ENCODE peak calls at places on chromosome 3, in eight cellular contexts. One of them, this sample, is unnamed.

GRCh38 chr3:197482001-197482400 is 73.8 kb downstream of the BDH1 start:
- DNase-seq in lower leg skin: no peak
- DNase-seq in neuronal stem cell: no peak
- DNase-seq in heart left ventricle: no peak
- DNase-seq in GM06990: no peak
- DNase-seq in adipocyte: peak
- DNase-seq in fibroblast of pulmonary artery: peak
- DNase-seq in skeletal muscle cell: no peak
- DNase-seq in this sample: no peak

GRCh38 chr3:69740103-69741021 is 1.1 kb downstream of the MITF start:
- DNase-seq in lower leg skin: peak
- DNase-seq in neuronal stem cell: no peak
- DNase-seq in heart left ventricle: peak
- DNase-seq in GM06990: peak
- DNase-seq in adipocyte: peak
- DNase-seq in fibroblast of pulmonary artery: no peak
- DNase-seq in skeletal muscle cell: no peak
- DNase-seq in this sample: peak

GRCh38 chr3:127714151-127714571 is 41.4 kb downstream of the ABTB1 start:
- DNase-seq in lower leg skin: no peak
- DNase-seq in neuronal stem cell: no peak
- DNase-seq in heart left ventricle: peak
- DNase-seq in GM06990: no peak
- DNase-seq in adipocyte: no peak
- DNase-seq in fibroblast of pulmonary artery: peak
- DNase-seq in skeletal muscle cell: no peak
- DNase-seq in this sample: no peak

GRCh38 chr3:30098206-30098605 is 508.2 kb upstream of the TGFBR2 start:
- DNase-seq in lower leg skin: no peak
- DNase-seq in neuronal stem cell: no peak
- DNase-seq in heart left ventricle: no peak
- DNase-seq in GM06990: no peak
- DNase-seq in adipocyte: no peak
- DNase-seq in fibroblast of pulmonary artery: no peak
- DNase-seq in skeletal muscle cell: no peak
- DNase-seq in this sample: no peak

GRCh38 chr3:157088506-157089454 is 71.2 kb downstream of the CCNL1 start:
- DNase-seq in lower leg skin: peak
- DNase-seq in neuronal stem cell: peak
- DNase-seq in heart left ventricle: peak
- DNase-seq in GM06990: peak
- DNase-seq in adipocyte: peak
- DNase-seq in fibroblast of pulmonary artery: peak
- DNase-seq in skeletal muscle cell: peak
- DNase-seq in this sample: peak

GRCh38 chr3:127256872-127257271 is 31.0 kb downstream of the PRR20G start:
- DNase-seq in lower leg skin: peak
- DNase-seq in neuronal stem cell: no peak
- DNase-seq in heart left ventricle: no peak
- DNase-seq in GM06990: no peak
- DNase-seq in adipocyte: no peak
- DNase-seq in fibroblast of pulmonary artery: no peak
- DNase-seq in skeletal muscle cell: no peak
- DNase-seq in this sample: no peak

GRCh38 chr3:118960876-118961275 is 73.8 kb downstream of the IGSF11 start:
- DNase-seq in lower leg skin: no peak
- DNase-seq in neuronal stem cell: no peak
- DNase-seq in heart left ventricle: no peak
- DNase-seq in GM06990: no peak
- DNase-seq in adipocyte: peak
- DNase-seq in fibroblast of pulmonary artery: no peak
- DNase-seq in skeletal muscle cell: no peak
- DNase-seq in this sample: no peak

GRCh38 chr3:134796313-134797079 is 1.4 kb downstream of the EPHB1 start:
- DNase-seq in lower leg skin: no peak
- DNase-seq in neuronal stem cell: peak
- DNase-seq in heart left ventricle: no peak
- DNase-seq in GM06990: peak
- DNase-seq in adipocyte: peak
- DNase-seq in fibroblast of pulmonary artery: no peak
- DNase-seq in skeletal muscle cell: no peak
- DNase-seq in this sample: no peak

GRCh38 chr3:47850803-47851417 is 48.0 kb downstream of the DHX30 start:
- DNase-seq in lower leg skin: no peak
- DNase-seq in neuronal stem cell: no peak
- DNase-seq in heart left ventricle: no peak
- DNase-seq in GM06990: no peak
- DNase-seq in adipocyte: no peak
- DNase-seq in fibroblast of pulmonary artery: no peak
- DNase-seq in skeletal muscle cell: no peak
- DNase-seq in this sample: no peak

GRCh38 chr3:131363275-131363674 is 18.3 kb upstream of the NUDT16 start:
- DNase-seq in lower leg skin: no peak
- DNase-seq in neuronal stem cell: no peak
- DNase-seq in heart left ventricle: no peak
- DNase-seq in GM06990: no peak
- DNase-seq in adipocyte: no peak
- DNase-seq in fibroblast of pulmonary artery: no peak
- DNase-seq in skeletal muscle cell: no peak
- DNase-seq in this sample: no peak

GRCh38 chr3:81936817-81937216 is 175.4 kb upstream of the GBE1 start:
- DNase-seq in lower leg skin: no peak
- DNase-seq in neuronal stem cell: no peak
- DNase-seq in heart left ventricle: no peak
- DNase-seq in GM06990: no peak
- DNase-seq in adipocyte: no peak
- DNase-seq in fibroblast of pulmonary artery: no peak
- DNase-seq in skeletal muscle cell: no peak
- DNase-seq in this sample: peak

GRCh38 chr3:25789209-25789595 is 688 bp upstream of the OXSM start:
- DNase-seq in lower leg skin: no peak
- DNase-seq in neuronal stem cell: no peak
- DNase-seq in heart left ventricle: no peak
- DNase-seq in GM06990: no peak
- DNase-seq in adipocyte: no peak
- DNase-seq in fibroblast of pulmonary artery: no peak
- DNase-seq in skeletal muscle cell: no peak
- DNase-seq in this sample: no peak

GRCh38 chr3:34011171-34012101 is 213.0 kb downstream of the PDCD6IP start:
- DNase-seq in lower leg skin: no peak
- DNase-seq in neuronal stem cell: no peak
- DNase-seq in heart left ventricle: no peak
- DNase-seq in GM06990: no peak
- DNase-seq in adipocyte: peak
- DNase-seq in fibroblast of pulmonary artery: peak
- DNase-seq in skeletal muscle cell: peak
- DNase-seq in this sample: no peak

GRCh38 chr3:194130807-194131589 is 5.0 kb upstream of the HES1 start:
- DNase-seq in lower leg skin: no peak
- DNase-seq in neuronal stem cell: peak
- DNase-seq in heart left ventricle: no peak
- DNase-seq in GM06990: peak
- DNase-seq in adipocyte: no peak
- DNase-seq in fibroblast of pulmonary artery: peak
- DNase-seq in skeletal muscle cell: no peak
- DNase-seq in this sample: no peak

GRCh38 chr3:193118907-193119306 is 122.1 kb upstream of the PLAAT1 start:
- DNase-seq in lower leg skin: no peak
- DNase-seq in neuronal stem cell: no peak
- DNase-seq in heart left ventricle: no peak
- DNase-seq in GM06990: no peak
- DNase-seq in adipocyte: no peak
- DNase-seq in fibroblast of pulmonary artery: no peak
- DNase-seq in skeletal muscle cell: no peak
- DNase-seq in this sample: no peak

GRCh38 chr3:159112724-159113123 is 310.9 kb downstream of the MFSD1 start:
- DNase-seq in lower leg skin: no peak
- DNase-seq in neuronal stem cell: no peak
- DNase-seq in heart left ventricle: no peak
- DNase-seq in GM06990: no peak
- DNase-seq in adipocyte: no peak
- DNase-seq in fibroblast of pulmonary artery: no peak
- DNase-seq in skeletal muscle cell: no peak
- DNase-seq in this sample: no peak

GRCh38 chr3:142976621-142977398 is 13.3 kb upstream of the PAQR9 start:
- DNase-seq in lower leg skin: no peak
- DNase-seq in neuronal stem cell: no peak
- DNase-seq in heart left ventricle: peak
- DNase-seq in GM06990: no peak
- DNase-seq in adipocyte: peak
- DNase-seq in fibroblast of pulmonary artery: peak
- DNase-seq in skeletal muscle cell: peak
- DNase-seq in this sample: peak

GRCh38 chr3:183555541-183556081 is at the start of gene KLHL6:
- DNase-seq in lower leg skin: no peak
- DNase-seq in neuronal stem cell: no peak
- DNase-seq in heart left ventricle: peak
- DNase-seq in GM06990: peak
- DNase-seq in adipocyte: no peak
- DNase-seq in fibroblast of pulmonary artery: peak
- DNase-seq in skeletal muscle cell: no peak
- DNase-seq in this sample: peak

GRCh38 chr3:171226794-171227193 is 200.3 kb upstream of the SLC2A2 start:
- DNase-seq in lower leg skin: no peak
- DNase-seq in neuronal stem cell: no peak
- DNase-seq in heart left ventricle: no peak
- DNase-seq in GM06990: no peak
- DNase-seq in adipocyte: no peak
- DNase-seq in fibroblast of pulmonary artery: no peak
- DNase-seq in skeletal muscle cell: no peak
- DNase-seq in this sample: no peak

GRCh38 chr3:41001556-41001955 is 197.7 kb upstream of the CTNNB1 start:
- DNase-seq in lower leg skin: no peak
- DNase-seq in neuronal stem cell: no peak
- DNase-seq in heart left ventricle: no peak
- DNase-seq in GM06990: no peak
- DNase-seq in adipocyte: no peak
- DNase-seq in fibroblast of pulmonary artery: no peak
- DNase-seq in skeletal muscle cell: no peak
- DNase-seq in this sample: no peak

GRCh38 chr3:86978111-86978528 is 12.8 kb downstream of the VGLL3 start:
- DNase-seq in lower leg skin: peak
- DNase-seq in neuronal stem cell: no peak
- DNase-seq in heart left ventricle: no peak
- DNase-seq in GM06990: no peak
- DNase-seq in adipocyte: peak
- DNase-seq in fibroblast of pulmonary artery: peak
- DNase-seq in skeletal muscle cell: no peak
- DNase-seq in this sample: peak

GRCh38 chr3:66639794-66640356 is 139.1 kb upstream of the LRIG1 start:
- DNase-seq in lower leg skin: no peak
- DNase-seq in neuronal stem cell: no peak
- DNase-seq in heart left ventricle: no peak
- DNase-seq in GM06990: no peak
- DNase-seq in adipocyte: no peak
- DNase-seq in fibroblast of pulmonary artery: no peak
- DNase-seq in skeletal muscle cell: no peak
- DNase-seq in this sample: no peak

GRCh38 chr3:23760325-23760724 is 45.4 kb upstream of the UBE2E1 start:
- DNase-seq in lower leg skin: no peak
- DNase-seq in neuronal stem cell: no peak
- DNase-seq in heart left ventricle: no peak
- DNase-seq in GM06990: no peak
- DNase-seq in adipocyte: no peak
- DNase-seq in fibroblast of pulmonary artery: no peak
- DNase-seq in skeletal muscle cell: no peak
- DNase-seq in this sample: no peak

GRCh38 chr3:16770792-16771191 is 114.0 kb upstream of the PLCL2 start:
- DNase-seq in lower leg skin: no peak
- DNase-seq in neuronal stem cell: no peak
- DNase-seq in heart left ventricle: no peak
- DNase-seq in GM06990: no peak
- DNase-seq in adipocyte: no peak
- DNase-seq in fibroblast of pulmonary artery: no peak
- DNase-seq in skeletal muscle cell: no peak
- DNase-seq in this sample: no peak

DNA sequence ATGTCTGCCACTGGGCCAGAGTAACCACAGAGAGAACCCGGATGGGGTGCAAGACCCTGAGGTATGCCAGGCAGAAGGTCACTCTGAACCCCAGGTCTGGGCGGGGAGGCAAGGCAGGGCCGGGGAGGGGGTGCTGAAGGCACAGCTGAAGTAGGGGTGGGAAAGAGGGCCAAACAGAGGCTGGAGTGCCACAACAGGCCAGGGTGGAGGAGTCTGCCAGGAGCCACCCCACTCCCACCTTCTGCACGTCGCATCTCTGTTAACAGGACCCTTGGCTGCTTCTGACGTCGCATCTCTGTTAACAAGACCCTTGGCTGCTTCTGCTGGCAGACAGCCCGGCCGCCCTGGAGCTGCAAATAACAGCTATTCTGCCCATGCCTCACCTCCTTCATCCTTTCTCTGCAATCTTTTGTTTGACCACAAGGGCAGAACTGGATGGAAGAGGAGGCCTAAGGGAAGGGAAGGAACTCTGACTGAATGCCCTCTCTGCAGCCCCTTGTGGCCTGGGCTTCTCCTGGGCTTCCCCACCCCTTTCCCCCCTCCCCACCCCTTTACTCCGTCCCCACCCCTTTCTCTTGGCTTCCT is 20.6 kb upstream of the FBLN2 start:
- DNase-seq in lower leg skin: no peak
- DNase-seq in neuronal stem cell: peak
- DNase-seq in heart left ventricle: no peak
- DNase-seq in GM06990: no peak
- DNase-seq in adipocyte: no peak
- DNase-seq in fibroblast of pulmonary artery: peak
- DNase-seq in skeletal muscle cell: no peak
- DNase-seq in this sample: no peak
- H3K4me3 ChIP-seq in lower leg skin: no peak
- H3K4me3 ChIP-seq in neuronal stem cell: no peak
- H3K4me3 ChIP-seq in heart left ventricle: no peak
- H3K4me3 ChIP-seq in GM06990: no peak
- H3K4me3 ChIP-seq in adipocyte: no peak
- H3K4me3 ChIP-seq in fibroblast of pulmonary artery: no peak
- H3K4me3 ChIP-seq in skeletal muscle cell: no peak
- H3K4me3 ChIP-seq in this sample: no peak

GRCh38 chr3:129560269-129560787 is 17.4 kb downstream of the H1-8 start:
- DNase-seq in lower leg skin: no peak
- DNase-seq in neuronal stem cell: no peak
- DNase-seq in heart left ventricle: peak
- DNase-seq in GM06990: no peak
- DNase-seq in adipocyte: peak
- DNase-seq in fibroblast of pulmonary artery: peak
- DNase-seq in skeletal muscle cell: no peak
- DNase-seq in this sample: peak
- H3K4me3 ChIP-seq in lower leg skin: no peak
- H3K4me3 ChIP-seq in neuronal stem cell: no peak
- H3K4me3 ChIP-seq in heart left ventricle: no peak
- H3K4me3 ChIP-seq in GM06990: no peak
- H3K4me3 ChIP-seq in adipocyte: peak
- H3K4me3 ChIP-seq in fibroblast of pulmonary artery: no peak
- H3K4me3 ChIP-seq in skeletal muscle cell: no peak
- H3K4me3 ChIP-seq in this sample: peak

GRCh38 chr3:147404800-147405551 is 1.4 kb downstream of the ZIC4 start:
- DNase-seq in lower leg skin: peak
- DNase-seq in neuronal stem cell: no peak
- DNase-seq in heart left ventricle: no peak
- DNase-seq in GM06990: no peak
- DNase-seq in adipocyte: no peak
- DNase-seq in fibroblast of pulmonary artery: no peak
- DNase-seq in skeletal muscle cell: no peak
- DNase-seq in this sample: no peak
- H3K4me3 ChIP-seq in lower leg skin: no peak
- H3K4me3 ChIP-seq in neuronal stem cell: no peak
- H3K4me3 ChIP-seq in heart left ventricle: no peak
- H3K4me3 ChIP-seq in GM06990: no peak
- H3K4me3 ChIP-seq in adipocyte: no peak
- H3K4me3 ChIP-seq in fibroblast of pulmonary artery: no peak
- H3K4me3 ChIP-seq in skeletal muscle cell: no peak
- H3K4me3 ChIP-seq in this sample: no peak

GRCh38 chr3:136385457-136385856 is 135.3 kb downstream of the PCCB start:
- DNase-seq in lower leg skin: no peak
- DNase-seq in neuronal stem cell: no peak
- DNase-seq in heart left ventricle: no peak
- DNase-seq in GM06990: peak
- DNase-seq in adipocyte: no peak
- DNase-seq in fibroblast of pulmonary artery: no peak
- DNase-seq in skeletal muscle cell: no peak
- DNase-seq in this sample: no peak
- H3K4me3 ChIP-seq in lower leg skin: no peak
- H3K4me3 ChIP-seq in neuronal stem cell: no peak
- H3K4me3 ChIP-seq in heart left ventricle: no peak
- H3K4me3 ChIP-seq in GM06990: no peak
- H3K4me3 ChIP-seq in adipocyte: no peak
- H3K4me3 ChIP-seq in fibroblast of pulmonary artery: no peak
- H3K4me3 ChIP-seq in skeletal muscle cell: no peak
- H3K4me3 ChIP-seq in this sample: no peak

This sample was measured in tibial artery.